ENCODE peak calls at places on chromosome 13, in eight cellular contexts. Y is heart right ventricle; Q is colonic mucosa; X is breast epithelium; P is CD8-positive, alpha-beta memory T cell; I is right atrium auricular region; M is A673; H is cardiac muscle cell. V is an unnamed sample. For H3K4me1, the result is how much of the 10 kb centered on the place peaks cover.

GRCh38 chr13:66689628-66690027 is 540.5 kb downstream of the PCDH9 start:
- DNase-seq in H (peak), I (no peak), Q (no peak), M (peak), Y (no peak), X (no peak), P (no peak), V (no peak)

GRCh38 chr13:89554801-89555200 is 1792.7 kb upstream of the MIR17HG start:
- DNase-seq in P (no peak), Y (no peak), Q (no peak), X (no peak), H (no peak), M (no peak), I (no peak), V (no peak)

GRCh38 chr13:83794627-83795026 is 87.6 kb downstream of the SLITRK1 start:
- DNase-seq in X (no peak), H (no peak), Q (no peak), I (no peak), P (no peak), M (no peak), Y (no peak), V (no peak)

GRCh38 chr13:113090415-113090770 is 15.2 kb upstream of the F7 start:
- DNase-seq in Y (no peak), H (no peak), Q (no peak), P (no peak), X (no peak), M (no peak), I (no peak), V (no peak)

GRCh38 chr13:49098198-49098597 is 121.9 kb upstream of the MLNR start:
- DNase-seq in X (peak), Q (no peak), H (peak), Y (no peak), M (peak), P (no peak), I (no peak), V (no peak)

GRCh38 chr13:39765801-39766463 is 110.5 kb downstream of the COG6 start:
- DNase-seq in X (peak), Y (peak), Q (peak), H (peak), P (no peak), M (peak), I (no peak), V (no peak)

GRCh38 chr13:106499905-106500304 is 35.6 kb downstream of the EFNB2 start:
- DNase-seq in H (peak), I (no peak), M (no peak), Y (no peak), Q (no peak), X (no peak), P (no peak), V (no peak)

GRCh38 chr13:95164830-95165229 is 136.4 kb downstream of the ABCC4 start:
- DNase-seq in P (no peak), Y (no peak), H (no peak), Q (peak), M (no peak), X (no peak), I (no peak), V (no peak)

GRCh38 chr13:53343345-53343744 is 314.7 kb downstream of the OLFM4 start:
- DNase-seq in X (no peak), Q (no peak), I (no peak), P (no peak), H (no peak), Y (no peak), M (no peak), V (no peak)

GRCh38 chr13:67048793-67049150 is 181.4 kb downstream of the PCDH9 start:
- DNase-seq in X (no peak), M (no peak), H (peak), I (no peak), Y (no peak), P (no peak), Q (no peak), V (no peak)

GRCh38 chr13:99351772-99352171 is 44.6 kb upstream of the GPR183 start:
- DNase-seq in Q (no peak), M (no peak), X (no peak), Y (no peak), P (peak), H (no peak), I (no peak), V (no peak)

GRCh38 chr13:71619096-71619495 is 247.9 kb downstream of the DACH1 start:
- DNase-seq in H (no peak), M (no peak), I (no peak), P (no peak), Q (no peak), Y (no peak), X (no peak), V (no peak)

GRCh38 chr13:60627071-60627686 is 230.2 kb downstream of the TDRD3 start:
- DNase-seq in Q (no peak), I (no peak), X (no peak), M (peak), Y (no peak), P (no peak), H (peak), V (no peak)

GRCh38 chr13:40206241-40207109 is 460.0 kb downstream of the FOXO1 start:
- DNase-seq in Y (no peak), X (no peak), Q (no peak), I (no peak), H (peak), P (peak), M (no peak), V (no peak)

GRCh38 chr13:40762849-40763248 is 8.1 kb downstream of the MRPS31 start:
- DNase-seq in X (no peak), M (no peak), Y (no peak), P (no peak), I (no peak), H (no peak), Q (no peak), V (no peak)

GRCh38 chr13:40613192-40613818 is 53.1 kb downstream of the FOXO1 start:
- DNase-seq in I (no peak), P (peak), Q (peak), H (no peak), M (no peak), X (no peak), Y (no peak), V (peak)

GRCh38 chr13:97753269-97753668 is 200.2 kb upstream of the IPO5 start:
- DNase-seq in I (no peak), Y (no peak), Q (no peak), X (no peak), H (no peak), M (no peak), P (no peak), V (no peak)

GRCh38 chr13:65292488-65292901 is 1937.6 kb downstream of the PCDH9 start:
- DNase-seq in H (peak), P (no peak), M (peak), Y (no peak), X (no peak), I (no peak), Q (no peak), V (no peak)

GRCh38 chr13:98794498-98794897 is 42.0 kb upstream of the SLC15A1 start:
- DNase-seq in X (no peak), M (no peak), Q (no peak), H (no peak), I (peak), Y (no peak), P (no peak), V (no peak)

GRCh38 chr13:72390909-72391308 is 336.5 kb downstream of the MZT1 start:
- DNase-seq in P (no peak), Y (no peak), I (no peak), H (no peak), Q (no peak), M (no peak), X (peak), V (no peak)

GRCh38 chr13:56659041-56659471 is 481.7 kb upstream of the PRR20A start:
- DNase-seq in X (no peak), Q (no peak), H (no peak), I (no peak), P (no peak), M (no peak), Y (peak), V (no peak)

GRCh38 chr13:20174656-20175405 is 14.0 kb upstream of the GJA3 start:
- DNase-seq in P (peak), Q (peak), X (peak), Y (peak), I (peak), H (peak), M (peak), V (peak)

GRCh38 chr13:30881931-30882899 is 23.9 kb upstream of the MEDAG start:
- DNase-seq in X (no peak), P (no peak), H (no peak), M (peak), Y (no peak), I (no peak), Q (no peak), V (no peak)

GRCh38 chr13:110131424-110131823 is 175.5 kb downstream of the COL4A1 start:
- DNase-seq in P (no peak), M (no peak), I (peak), H (no peak), Q (no peak), Y (no peak), X (no peak), V (no peak)
- H3K4me1 ChIP-seq in P (under half), M (under half), I (half or more), H (under half), Q (under half), Y (under half), X (under half), V (under half)

GRCh38 chr13:50127726-50128291 is 112.6 kb downstream of the KCNRG start:
- DNase-seq in Q (peak), Y (no peak), P (no peak), H (no peak), X (no peak), M (no peak), I (no peak), V (no peak)
- H3K4me1 ChIP-seq in Q (under half), Y (under half), P (half or more), H (under half), X (under half), M (under half), I (half or more), V (half or more)

GRCh38 chr13:21435231-21435630 is 23.9 kb downstream of the ZDHHC20 start:
- DNase-seq in X (no peak), P (no peak), M (no peak), H (no peak), Y (no peak), Q (no peak), I (no peak), V (no peak)
- H3K4me1 ChIP-seq in X (under half), P (under half), M (under half), H (under half), Y (under half), Q (under half), I (under half), V (under half)

DNA sequence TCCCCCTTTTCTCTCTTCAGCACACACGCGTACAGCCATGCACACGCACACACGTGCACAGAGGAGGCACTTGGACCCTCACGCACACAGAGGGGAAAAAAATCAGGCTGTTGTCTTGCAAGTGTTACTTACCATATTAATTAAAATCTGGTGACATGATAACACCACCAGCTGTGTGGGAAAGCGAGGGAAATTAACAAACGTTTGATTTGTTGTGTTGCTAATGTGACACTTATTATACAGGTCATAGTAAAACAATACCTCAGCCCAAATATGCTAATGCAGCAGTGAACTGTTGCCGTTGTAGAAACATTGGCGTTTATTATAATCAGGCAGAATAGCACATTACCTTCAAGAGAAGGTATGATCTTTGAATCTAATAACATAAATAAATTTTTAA is 211.7 kb downstream of the TEX29 start:
- DNase-seq in M (no peak), Y (no peak), Q (no peak), H (no peak), I (no peak), P (no peak), X (no peak), V (no peak)
- H3K4me1 ChIP-seq in M (under half), Y (under half), Q (under half), H (under half), I (under half), P (under half), X (under half), V (under half)

GRCh38 chr13:51587372-51587771 is 3.1 kb downstream of the WDFY2 start:
- DNase-seq in H (no peak), Q (no peak), Y (no peak), X (no peak), I (no peak), M (no peak), P (no peak), V (no peak)
- H3K4me1 ChIP-seq in H (half or more), Q (under half), Y (under half), X (under half), I (under half), M (half or more), P (under half), V (under half)

DNA sequence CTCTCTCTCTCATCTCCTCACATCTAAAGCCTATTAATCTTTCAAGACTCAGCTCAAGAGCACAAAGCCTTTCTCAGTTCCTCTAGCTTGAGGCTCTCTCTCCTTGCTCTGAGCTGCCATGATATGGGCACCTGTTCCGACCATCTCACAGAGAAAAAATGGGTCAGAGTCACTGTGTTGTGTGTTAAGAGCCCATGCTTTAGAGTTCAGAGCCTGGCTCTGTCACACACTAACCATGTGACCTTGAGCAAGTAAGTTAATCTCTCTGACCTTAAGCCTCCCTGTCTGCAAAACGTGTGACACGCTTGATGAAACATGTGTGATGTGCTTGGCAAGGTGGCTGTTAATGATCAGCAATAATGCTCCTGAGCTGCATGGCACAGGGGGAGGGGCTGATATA is 245.2 kb downstream of the DLEU7 start:
- DNase-seq in X (no peak), Q (no peak), M (no peak), Y (no peak), H (no peak), P (no peak), I (no peak), V (no peak)
- H3K4me1 ChIP-seq in X (under half), Q (under half), M (under half), Y (under half), H (under half), P (under half), I (under half), V (under half)

GRCh38 chr13:45413826-45414312 is 4.3 kb downstream of the SLC25A30 start:
- DNase-seq in X (no peak), M (no peak), H (no peak), I (no peak), P (no peak), Y (no peak), Q (no peak), V (no peak)
- H3K4me1 ChIP-seq in X (under half), M (under half), H (under half), I (under half), P (under half), Y (under half), Q (under half), V (under half)

DNA sequence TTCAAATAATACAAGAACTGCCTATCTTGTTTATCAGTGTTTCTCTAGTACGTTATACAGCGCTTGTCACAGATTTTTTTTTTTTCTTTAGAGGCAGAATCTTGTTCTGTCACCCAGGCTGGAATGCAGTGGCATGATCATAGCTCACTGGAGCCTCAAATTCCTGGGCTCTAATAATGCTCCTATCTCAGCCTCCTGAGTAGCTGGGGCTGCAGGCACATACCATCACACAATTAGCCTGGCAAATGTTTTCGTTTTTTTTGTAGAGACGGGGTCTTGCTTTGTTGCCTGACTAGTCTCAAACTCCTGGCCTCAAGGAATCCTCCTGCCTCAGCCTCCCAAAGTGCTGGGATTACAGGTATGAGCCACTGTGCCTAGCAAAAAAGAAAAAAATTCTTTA is 66.0 kb upstream of the FREM2 start:
- DNase-seq in M (no peak), X (no peak), Y (no peak), P (no peak), Q (no peak), H (no peak), I (no peak), V (no peak)
- H3K4me1 ChIP-seq in M (under half), X (under half), Y (under half), P (under half), Q (under half), H (under half), I (under half), V (under half)

DNA sequence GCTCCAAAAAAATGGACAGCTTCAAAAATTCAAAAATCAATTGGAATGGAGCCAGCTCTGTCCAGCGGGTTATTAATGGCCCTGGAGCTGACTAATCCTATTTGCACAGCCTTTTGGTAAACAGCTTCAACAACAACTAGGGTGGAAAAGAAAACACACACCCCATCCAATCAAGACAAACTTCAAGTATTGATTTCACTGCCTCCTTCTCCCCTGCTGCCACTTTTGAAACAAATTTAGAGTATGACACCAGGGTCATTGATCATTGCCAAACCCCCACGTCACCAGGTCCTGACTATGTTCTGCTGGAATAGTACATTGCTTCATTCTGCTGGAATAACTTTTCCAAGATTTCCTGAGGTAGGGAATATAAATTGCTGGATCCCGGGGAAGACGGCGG is 56.8 kb upstream of the GTF3A start:
- DNase-seq in X (no peak), H (no peak), Q (no peak), M (no peak), P (no peak), Y (no peak), I (no peak), V (no peak)
- H3K4me1 ChIP-seq in X (under half), H (under half), Q (under half), M (under half), P (under half), Y (under half), I (under half), V (under half)